ENCODE peak calls at places on chromosomes 7 and 10, in six cellular contexts. Z is tibial artery, E is lower lobe of right lung, R is pancreas, I is bronchial epithelial cell, U is GM23338. F is an unnamed sample. For H3K27me3, the result is how much of the 10 kb centered on the place peaks cover.

GRCh38 chr7:13989138-13989943 is at the start of gene ETV1:
- DNase-seq in R (peak), I (peak), E (peak), Z (peak), U (peak), F (peak)

GRCh38 chr10:59831658-59832503 is 74.5 kb downstream of the CCDC6 start:
- DNase-seq in I (peak), R (no peak), Z (no peak), U (no peak), E (no peak), F (no peak)

GRCh38 chr10:7596356-7596755 is 70.4 kb downstream of the ITIH5 start:
- DNase-seq in R (no peak), U (no peak), I (no peak), E (no peak), Z (no peak), F (no peak)

GRCh38 chr7:117993377-117994003 is 120.2 kb upstream of the CTTNBP2 start:
- DNase-seq in I (peak), E (no peak), Z (no peak), U (peak), R (no peak), F (no peak)

GRCh38 chr10:127216284-127216683 is 19.9 kb upstream of the INSYN2A start:
- DNase-seq in Z (no peak), I (peak), U (peak), E (no peak), R (no peak), F (no peak)

GRCh38 chr7:139043823-139044812 is 8.3 kb upstream of the ZC3HAV1L start:
- DNase-seq in Z (no peak), U (no peak), I (peak), E (peak), R (no peak), F (no peak)

GRCh38 chr10:90621577-90621976 is 236.3 kb downstream of the HTR7 start:
- DNase-seq in I (peak), R (no peak), E (no peak), U (peak), Z (no peak), F (no peak)

GRCh38 chr10:93075369-93076221 is 1.9 kb downstream of the CYP26A1 start:
- DNase-seq in U (peak), I (no peak), R (no peak), E (no peak), Z (no peak), F (no peak)

GRCh38 chr10:42475168-42476098 is 162.9 kb downstream of the ZNF33B start:
- DNase-seq in I (no peak), R (peak), E (peak), Z (no peak), U (peak), F (no peak)

GRCh38 chr7:135831451-135832220 is 83.0 kb upstream of the FAM180A start:
- DNase-seq in I (peak), U (no peak), E (no peak), R (no peak), Z (no peak), F (no peak)

GRCh38 chr7:66353547-66353946 is 148.4 kb downstream of the TPST1 start:
- DNase-seq in Z (no peak), U (no peak), R (no peak), E (no peak), I (peak), F (no peak)

GRCh38 chr10:36946598-36946997 is 178.8 kb upstream of the ANKRD30A start:
- DNase-seq in Z (no peak), R (no peak), U (no peak), E (no peak), I (peak), F (no peak)

GRCh38 chr7:88111136-88111748 is 108.6 kb downstream of the SRI start:
- DNase-seq in E (no peak), Z (no peak), I (peak), U (peak), R (no peak), F (no peak)

GRCh38 chr10:114719311-114719710 is 61.2 kb upstream of the ABLIM1 start:
- DNase-seq in I (no peak), R (no peak), U (no peak), Z (no peak), E (no peak), F (no peak)

GRCh38 chr7:157035979-157036378 is 25.5 kb upstream of the MNX1 start:
- DNase-seq in U (no peak), Z (no peak), E (no peak), I (no peak), R (no peak), F (no peak)

GRCh38 chr10:12906051-12906541 is 95.4 kb downstream of the CCDC3 start:
- DNase-seq in I (no peak), R (no peak), Z (peak), E (no peak), U (no peak), F (no peak)

GRCh38 chr7:4416436-4417092 is 265.5 kb upstream of the FOXK1 start:
- DNase-seq in Z (no peak), E (no peak), R (no peak), I (no peak), U (no peak), F (no peak)

GRCh38 chr10:112721080-112721698 is 228.9 kb upstream of the TCF7L2 start:
- DNase-seq in R (no peak), I (peak), Z (no peak), E (no peak), U (peak), F (no peak)

GRCh38 chr7:41711283-41712064 is 8.6 kb upstream of the INHBA start:
- DNase-seq in I (peak), R (no peak), Z (no peak), U (peak), E (peak), F (no peak)

GRCh38 chr10:61635946-61636345 is 26.8 kb upstream of the CABCOCO1 start:
- DNase-seq in R (no peak), I (peak), Z (no peak), E (no peak), U (no peak), F (no peak)

GRCh38 chr7:3673524-3673923 is 372.5 kb downstream of the SDK1 start:
- DNase-seq in E (peak), R (no peak), I (peak), U (peak), Z (no peak), F (no peak)

GRCh38 chr7:91892099-91892788 is 11.7 kb upstream of the MTERF1 start:
- DNase-seq in Z (no peak), E (no peak), U (no peak), I (no peak), R (no peak), F (no peak)

GRCh38 chr10:122051609-122052385 is 62.8 kb downstream of the TACC2 start:
- DNase-seq in I (peak), E (peak), U (peak), R (no peak), Z (peak), F (no peak)

GRCh38 chr10:131267814-131268095 is 43.8 kb downstream of the TCERG1L start:
- DNase-seq in R (no peak), Z (no peak), E (no peak), I (no peak), U (no peak), F (no peak)

GRCh38 chr7:140696679-140697446 is at the start of gene NDUFB2:
- DNase-seq in Z (peak), U (peak), E (peak), R (peak), I (peak), F (peak)

DNA sequence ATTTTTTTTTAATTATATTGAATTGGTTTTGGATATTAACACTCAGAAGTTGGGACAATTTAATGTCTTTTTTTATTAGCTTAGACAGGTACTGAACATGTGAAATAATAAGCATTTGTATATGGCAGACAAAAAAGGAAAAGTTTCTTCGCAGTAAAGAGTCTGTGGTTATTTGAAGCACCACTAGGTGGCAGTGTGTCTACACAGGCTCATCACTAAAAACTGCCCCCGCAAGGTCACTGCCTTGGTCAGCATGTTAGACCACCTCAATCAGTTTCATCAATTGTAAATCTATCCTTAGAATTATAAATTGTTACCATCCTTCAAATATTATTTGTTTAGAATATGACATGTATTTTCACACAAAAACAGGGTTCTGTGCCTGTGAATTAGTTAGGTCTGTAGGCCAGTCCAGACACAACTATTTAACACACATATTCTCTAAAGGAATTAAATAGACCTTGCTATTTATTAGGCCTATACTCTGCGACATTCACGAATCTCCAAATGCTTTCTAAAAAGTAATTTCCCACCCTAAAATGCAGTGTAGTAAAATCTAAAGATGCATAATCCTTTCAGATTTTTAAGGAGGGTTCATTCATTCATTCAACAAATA is 17.0 kb downstream of the PNLIPRP3 start:
- DNase-seq in E (no peak), R (no peak), Z (no peak), I (peak), U (peak), F (no peak)
- TF ChIP-seq CTCF in E (peak), R (peak), Z (peak), I (peak), U (peak), F (peak)

DNA sequence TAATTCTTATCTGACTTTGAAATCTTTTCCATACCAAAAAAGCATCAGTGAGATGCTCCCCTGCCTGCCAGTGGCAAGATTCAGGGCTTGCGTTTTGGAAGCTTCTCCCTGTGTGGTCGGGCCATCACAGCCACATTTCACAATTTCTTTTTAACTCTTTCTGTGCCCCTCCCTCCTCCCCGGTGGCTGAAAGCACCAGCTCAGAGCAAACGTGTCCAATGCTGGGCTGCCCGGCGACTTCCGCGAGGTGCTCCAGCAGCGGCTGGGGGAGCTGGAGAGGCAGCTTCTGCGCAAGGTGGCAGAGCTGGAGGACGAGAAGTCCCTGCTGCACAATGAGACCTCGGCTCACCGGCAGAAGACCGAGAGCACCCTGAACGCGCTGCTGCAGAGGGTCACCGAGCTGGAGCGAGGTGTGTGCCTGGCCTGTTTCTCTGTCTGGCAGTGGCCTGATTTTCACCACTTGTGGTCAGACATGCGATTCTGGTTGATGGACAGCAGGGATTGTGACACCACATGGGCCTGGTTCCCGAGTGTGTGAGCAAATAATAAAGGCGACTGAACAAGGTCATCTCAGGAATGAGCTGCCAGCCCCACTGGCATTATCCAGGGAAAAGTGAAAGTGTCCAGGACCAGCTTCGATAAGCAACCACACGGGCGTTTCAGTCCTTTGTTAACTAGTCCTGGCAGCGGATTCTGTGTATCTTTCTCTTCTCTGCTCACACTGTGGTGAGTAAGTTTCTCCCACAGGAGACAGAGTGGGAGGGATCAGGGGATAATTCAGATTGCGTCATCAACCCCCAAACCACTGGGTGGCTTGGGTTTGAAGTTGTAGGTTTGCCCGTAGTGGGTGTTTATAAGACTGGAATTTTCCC is 2.6 kb downstream of the NPTX2 start:
- DNase-seq in R (peak), Z (no peak), I (no peak), U (peak), E (no peak), F (peak)
- H3K27me3 ChIP-seq in R (under half), Z (under half), I (under half), U (half or more), E (under half), F (under half)

GRCh38 chr10:104333728-104334373 is 4.4 kb downstream of the ITPRIP start:
- DNase-seq in R (no peak), E (no peak), I (no peak), Z (peak), U (no peak), F (no peak)
- H3K4me3 ChIP-seq in R (no peak), E (no peak), I (no peak), Z (no peak), U (no peak), F (no peak)

GRCh38 chr7:158732483-158733219 is 28.0 kb upstream of the NCAPG2 start:
- DNase-seq in R (no peak), U (peak), Z (no peak), I (no peak), E (no peak), F (no peak)
- TF ChIP-seq CTCF in R (no peak), U (peak), Z (no peak), I (no peak), E (no peak), F (no peak)

GRCh38 chr10:509361-510102 is 179.9 kb downstream of the DIP2C start:
- DNase-seq in E (no peak), I (no peak), Z (peak), R (peak), U (no peak), F (no peak)

GRCh38 chr10:506451-507354 is 182.8 kb downstream of the DIP2C start:
- DNase-seq in U (peak), R (peak), I (no peak), Z (peak), E (no peak), F (no peak)

GRCh38 chr10:508726-509125 is 180.7 kb downstream of the DIP2C start:
- DNase-seq in Z (peak), E (no peak), I (no peak), R (peak), U (no peak), F (no peak)

GRCh38 chr10:507355-507699 is 182.1 kb downstream of the DIP2C start:
- DNase-seq in R (peak), I (no peak), U (no peak), Z (peak), E (no peak), F (no peak)

GRCh38 chr10:507908-508444 is 181.5 kb downstream of the DIP2C start:
- DNase-seq in I (no peak), E (no peak), R (peak), Z (peak), U (no peak), F (no peak)
- H3K27me3 ChIP-seq in I (under half), E (under half), R (under half), Z (under half), U (half or more), F (under half)